ENCODE peak calls at places on chromosomes 2 and 18, in eight cellular contexts. W is lower leg skin; H is posterior vena cava; Y is activated naive CD4-positive, alpha-beta T cell treated with anti-CD3 and anti-CD28 coated beads for 36 hours; F is heart left ventricle; V is NCI-H460; E is AG08395; N is PC-3. A is an unnamed sample.

GRCh38 chr2:134253804-134254203 is at the start of gene MGAT5:
- DNase-seq in Y (no peak), N (peak), H (no peak), V (no peak), W (peak), E (no peak), F (no peak), A (no peak)

GRCh38 chr18:55587341-55588000 is 521 bp downstream of the TCF4 start:
- DNase-seq in F (peak), W (peak), Y (no peak), N (peak), V (no peak), E (peak), H (no peak), A (peak)

GRCh38 chr18:58572181-58572580 is 56.7 kb downstream of the ALPK2 start:
- DNase-seq in F (no peak), E (peak), W (no peak), V (peak), Y (no peak), H (no peak), N (peak), A (no peak)

GRCh38 chr18:22639026-22639463 is 221.3 kb upstream of the CTAGE1 start:
- DNase-seq in W (no peak), Y (no peak), N (peak), H (no peak), V (no peak), E (peak), F (no peak), A (no peak)

GRCh38 chr2:234671231-234671630 is 174.3 kb upstream of the ARL4C start:
- DNase-seq in N (no peak), E (no peak), Y (no peak), V (no peak), H (no peak), W (no peak), F (no peak), A (no peak)

GRCh38 chr2:231936491-231936890 is 10.3 kb upstream of the NPPC start:
- DNase-seq in W (no peak), V (no peak), F (no peak), N (no peak), H (no peak), E (no peak), Y (no peak), A (peak)

GRCh38 chr18:6557052-6557451 is 142.3 kb upstream of the L3MBTL4 start:
- DNase-seq in H (no peak), N (no peak), Y (no peak), F (no peak), V (no peak), W (no peak), E (no peak), A (no peak)

GRCh38 chr18:48326901-48327675 is 82.1 kb downstream of the ZBTB7C start:
- DNase-seq in W (no peak), N (peak), Y (no peak), V (no peak), H (peak), F (no peak), E (peak), A (no peak)

GRCh38 chr2:58727977-58728656 is 487.0 kb upstream of the FANCL start:
- DNase-seq in N (peak), H (no peak), V (no peak), Y (no peak), W (no peak), F (no peak), E (no peak), A (no peak)

GRCh38 chr2:65353046-65353445 is 79.4 kb downstream of the SPRED2 start:
- DNase-seq in N (no peak), H (no peak), E (no peak), F (no peak), W (no peak), V (no peak), Y (no peak), A (no peak)

GRCh38 chr2:215653344-215654015 is 217.6 kb upstream of the FN1 start:
- DNase-seq in V (no peak), E (no peak), N (no peak), Y (no peak), H (no peak), W (no peak), F (no peak), A (no peak)

GRCh38 chr2:150142561-150142960 is 344.9 kb downstream of the RND3 start:
- DNase-seq in E (peak), Y (no peak), W (no peak), V (no peak), N (peak), F (no peak), H (no peak), A (no peak)

GRCh38 chr2:213034578-213034977 is 116.8 kb downstream of the IKZF2 start:
- DNase-seq in W (no peak), Y (no peak), E (no peak), F (no peak), V (no peak), H (no peak), N (no peak), A (peak)

GRCh38 chr2:212392048-212392447 is 146.6 kb downstream of the ERBB4 start:
- DNase-seq in H (no peak), E (peak), Y (no peak), V (no peak), F (no peak), N (peak), W (no peak), A (no peak)

GRCh38 chr18:12598181-12598921 is 59.6 kb downstream of the SPIRE1 start:
- DNase-seq in N (peak), Y (peak), H (no peak), E (no peak), V (no peak), W (no peak), F (no peak), A (peak)

GRCh38 chr2:29261003-29261402 is 145.8 kb downstream of the CLIP4 start:
- DNase-seq in H (no peak), E (no peak), Y (no peak), V (no peak), W (no peak), N (no peak), F (no peak), A (no peak)

GRCh38 chr2:68907923-68908253 is 36.7 kb upstream of the BMP10 start:
- DNase-seq in W (no peak), F (no peak), H (no peak), E (no peak), Y (no peak), V (no peak), N (no peak), A (peak)

GRCh38 chr2:36478999-36479398 is 119.0 kb downstream of the FEZ2 start:
- DNase-seq in Y (no peak), N (no peak), V (no peak), H (no peak), F (no peak), E (no peak), W (no peak), A (peak)

GRCh38 chr2:183859129-183859528 is 734.9 kb downstream of the NUP35 start:
- DNase-seq in Y (no peak), H (no peak), V (no peak), F (no peak), W (no peak), E (no peak), N (no peak), A (no peak)

GRCh38 chr18:50454379-50455005 is 79.6 kb downstream of the SKA1 start:
- DNase-seq in Y (no peak), F (no peak), W (no peak), E (no peak), V (no peak), H (no peak), N (no peak), A (peak)